ENCODE peak calls at places on chromosomes 11 and 22, in eight cellular contexts. O is IMR-90; B is CD8-positive, alpha-beta memory T cell; J is tibial nerve; N is brain microvascular endothelial cell; L is prostate gland; S is skeletal muscle cell; Q is CD4-positive, CD25-positive, alpha-beta regulatory T cell. P is an unnamed sample.

GRCh38 chr11:65445604-65446445 is 23.2 kb downstream of the NEAT1 start:
- DNase-seq in O (peak), B (no peak), J (peak), N (peak), L (no peak), S (no peak), Q (no peak), P (no peak)

GRCh38 chr11:114738954-114739353 is 60.6 kb downstream of the NXPE2 start:
- DNase-seq in O (peak), B (peak), J (no peak), N (peak), L (peak), S (no peak), Q (peak), P (peak)

GRCh38 chr11:6625156-6625831 is 6.1 kb upstream of the TPP1 start:
- DNase-seq in O (no peak), B (no peak), J (no peak), N (no peak), L (no peak), S (no peak), Q (no peak), P (no peak)

GRCh38 chr11:128210148-128210940 is 377.0 kb downstream of the ETS1 start:
- DNase-seq in O (peak), B (no peak), J (no peak), N (peak), L (peak), S (peak), Q (no peak), P (no peak)

GRCh38 chr11:100646545-100646944 is 40.5 kb upstream of the ARHGAP42 start:
- DNase-seq in O (no peak), B (no peak), J (no peak), N (no peak), L (no peak), S (no peak), Q (no peak), P (no peak)

GRCh38 chr22:48920776-48921241 is 906.9 kb downstream of the BRD1 start:
- DNase-seq in O (no peak), B (no peak), J (no peak), N (no peak), L (no peak), S (no peak), Q (no peak), P (no peak)

GRCh38 chr11:15988693-15989231 is 367.6 kb downstream of the SOX6 start:
- DNase-seq in O (no peak), B (no peak), J (no peak), N (no peak), L (no peak), S (no peak), Q (no peak), P (no peak)

GRCh38 chr11:59674291-59674690 is 5.5 kb upstream of the PATL1 start:
- DNase-seq in O (no peak), B (no peak), J (no peak), N (no peak), L (no peak), S (no peak), Q (no peak), P (no peak)

GRCh38 chr22:27045103-27045940 is 387.9 kb downstream of the MIAT start:
- DNase-seq in O (peak), B (no peak), J (no peak), N (peak), L (no peak), S (peak), Q (no peak), P (no peak)

GRCh38 chr11:110565344-110565684 is 135.6 kb downstream of the FDX1 start:
- DNase-seq in O (peak), B (no peak), J (no peak), N (peak), L (no peak), S (no peak), Q (no peak), P (peak)

GRCh38 chr22:17087176-17088131 is 2.7 kb downstream of the IL17RA start:
- DNase-seq in O (peak), B (peak), J (no peak), N (peak), L (no peak), S (peak), Q (peak), P (peak)

GRCh38 chr11:16895306-16895705 is 118.9 kb downstream of the PLEKHA7 start:
- DNase-seq in O (no peak), B (no peak), J (no peak), N (no peak), L (no peak), S (no peak), Q (no peak), P (no peak)

GRCh38 chr11:45151362-45151982 is 5.0 kb downstream of the PRDM11 start:
- DNase-seq in O (no peak), B (no peak), J (no peak), N (no peak), L (no peak), S (no peak), Q (no peak), P (no peak)

GRCh38 chr11:19552684-19553083 is 160.0 kb upstream of the NAV2 start:
- DNase-seq in O (no peak), B (no peak), J (no peak), N (no peak), L (no peak), S (no peak), Q (no peak), P (no peak)

GRCh38 chr11:79437274-79437980 is 3.4 kb downstream of the TENM4 start:
- DNase-seq in O (peak), B (no peak), J (peak), N (no peak), L (peak), S (no peak), Q (no peak), P (no peak)

GRCh38 chr22:30947821-30948454 is 20.6 kb downstream of the MORC2 start:
- DNase-seq in O (peak), B (no peak), J (no peak), N (peak), L (no peak), S (peak), Q (peak), P (peak)

GRCh38 chr11:34356576-34356917 is 1.3 kb downstream of the ABTB2 start:
- DNase-seq in O (peak), B (no peak), J (no peak), N (peak), L (no peak), S (no peak), Q (no peak), P (no peak)

GRCh38 chr11:33325456-33325855 is 68.3 kb downstream of the HIPK3 start:
- DNase-seq in O (no peak), B (no peak), J (no peak), N (no peak), L (no peak), S (no peak), Q (no peak), P (no peak)

GRCh38 chr11:128054323-128054910 is 532.9 kb downstream of the ETS1 start:
- DNase-seq in O (peak), B (no peak), J (no peak), N (no peak), L (no peak), S (no peak), Q (no peak), P (no peak)

GRCh38 chr11:79670846-79671245 is 230.0 kb upstream of the TENM4 start:
- DNase-seq in O (no peak), B (no peak), J (no peak), N (no peak), L (no peak), S (no peak), Q (no peak), P (no peak)

GRCh38 chr11:65428578-65429068 is 6.0 kb downstream of the NEAT1 start:
- DNase-seq in O (no peak), B (no peak), J (no peak), N (no peak), L (peak), S (no peak), Q (no peak), P (no peak)

GRCh38 chr11:126082251-126083109 is 19.8 kb upstream of the CDON start:
- DNase-seq in O (no peak), B (no peak), J (no peak), N (no peak), L (no peak), S (no peak), Q (no peak), P (no peak)

GRCh38 chr22:50734986-50735738 is 2.8 kb upstream of the ACR start:
- DNase-seq in O (no peak), B (no peak), J (peak), N (no peak), L (no peak), S (no peak), Q (no peak), P (no peak)

GRCh38 chr11:1067812-1068496 is 6.7 kb upstream of the MUC2 start:
- DNase-seq in O (no peak), B (no peak), J (no peak), N (no peak), L (no peak), S (no peak), Q (no peak), P (no peak)

GRCh38 chr11:78265326-78265725 is 76.6 kb downstream of the USP35 start:
- DNase-seq in O (peak), B (no peak), J (no peak), N (no peak), L (no peak), S (no peak), Q (no peak), P (no peak)

GRCh38 chr11:109968781-109969180 is 124.4 kb upstream of the ZC3H12C start:
- DNase-seq in O (no peak), B (no peak), J (no peak), N (no peak), L (no peak), S (no peak), Q (no peak), P (no peak)

GRCh38 chr22:30459206-30460052 is 12.4 kb downstream of the SEC14L3 start:
- DNase-seq in O (peak), B (no peak), J (no peak), N (no peak), L (no peak), S (no peak), Q (no peak), P (peak)

GRCh38 chr11:64538501-64538951 is 52.5 kb upstream of the SLC22A12 start:
- DNase-seq in O (no peak), B (no peak), J (no peak), N (no peak), L (no peak), S (no peak), Q (no peak), P (no peak)

GRCh38 chr11:72744474-72744873 is 7.7 kb downstream of the ARAP1 start:
- DNase-seq in O (no peak), B (no peak), J (no peak), N (no peak), L (no peak), S (no peak), Q (no peak), P (no peak)

GRCh38 chr11:15114501-15115475 is at the start of gene INSC:
- DNase-seq in O (peak), B (no peak), J (no peak), N (no peak), L (no peak), S (no peak), Q (no peak), P (no peak)

GRCh38 chr11:61701298-61701993 is 21.3 kb downstream of the DAGLA start:
- DNase-seq in O (peak), B (no peak), J (no peak), N (no peak), L (no peak), S (no peak), Q (no peak), P (peak)

GRCh38 chr11:102780491-102780918 is at the start of gene MMP10:
- DNase-seq in O (peak), B (no peak), J (no peak), N (peak), L (no peak), S (no peak), Q (no peak), P (no peak)

GRCh38 chr11:17927643-17928343 is 85.1 kb downstream of the SERGEF start:
- DNase-seq in O (peak), B (no peak), J (no peak), N (no peak), L (no peak), S (peak), Q (no peak), P (no peak)

GRCh38 chr11:17543041-17543440 is 1.2 kb downstream of the USH1C start:
- DNase-seq in O (no peak), B (no peak), J (no peak), N (no peak), L (no peak), S (no peak), Q (no peak), P (no peak)

GRCh38 chr11:124693142-124693541 is 19.4 kb downstream of the SPA17 start:
- DNase-seq in O (no peak), B (no peak), J (no peak), N (no peak), L (no peak), S (no peak), Q (no peak), P (no peak)

GRCh38 chr11:103596323-103596722 is 440.1 kb upstream of the DDI1 start:
- DNase-seq in O (no peak), B (no peak), J (no peak), N (no peak), L (no peak), S (no peak), Q (no peak), P (no peak)

GRCh38 chr11:61828629-61829407 is 718 bp downstream of the FADS2 start:
- DNase-seq in O (no peak), B (no peak), J (no peak), N (no peak), L (peak), S (no peak), Q (no peak), P (no peak)

GRCh38 chr11:132402056-132402684 is 1031.8 kb downstream of the NTM start:
- DNase-seq in O (peak), B (no peak), J (no peak), N (peak), L (no peak), S (peak), Q (peak), P (peak)

GRCh38 chr11:67057410-67057757 is 737 bp downstream of the RHOD start:
- DNase-seq in O (no peak), B (no peak), J (no peak), N (no peak), L (peak), S (no peak), Q (no peak), P (no peak)
- H3K4me3 ChIP-seq in O (no peak), B (no peak), J (peak), N (peak), L (peak), S (no peak), Q (no peak), P (no peak)

GRCh38 chr22:39252461-39253391 is 7.9 kb upstream of the PDGFB start:
- DNase-seq in O (peak), B (no peak), J (no peak), N (no peak), L (no peak), S (no peak), Q (no peak), P (no peak)
- H3K4me3 ChIP-seq in O (no peak), B (no peak), J (no peak), N (peak), L (no peak), S (no peak), Q (no peak), P (no peak)

GRCh38 chr22:47055073-47055355 is 292.6 kb downstream of the TBC1D22A start:
- DNase-seq in O (no peak), B (no peak), J (no peak), N (no peak), L (no peak), S (no peak), Q (no peak), P (no peak)

GRCh38 chr22:47054231-47055072 is 292.0 kb downstream of the TBC1D22A start:
- DNase-seq in O (no peak), B (no peak), J (no peak), N (no peak), L (no peak), S (no peak), Q (no peak), P (no peak)

GRCh38 chr22:47053013-47053864 is 290.8 kb downstream of the TBC1D22A start:
- DNase-seq in O (no peak), B (no peak), J (no peak), N (no peak), L (no peak), S (no peak), Q (no peak), P (no peak)

GRCh38 chr22:47052236-47053012 is 290.0 kb downstream of the TBC1D22A start:
- DNase-seq in O (no peak), B (no peak), J (no peak), N (no peak), L (no peak), S (no peak), Q (no peak), P (no peak)

DNA sequence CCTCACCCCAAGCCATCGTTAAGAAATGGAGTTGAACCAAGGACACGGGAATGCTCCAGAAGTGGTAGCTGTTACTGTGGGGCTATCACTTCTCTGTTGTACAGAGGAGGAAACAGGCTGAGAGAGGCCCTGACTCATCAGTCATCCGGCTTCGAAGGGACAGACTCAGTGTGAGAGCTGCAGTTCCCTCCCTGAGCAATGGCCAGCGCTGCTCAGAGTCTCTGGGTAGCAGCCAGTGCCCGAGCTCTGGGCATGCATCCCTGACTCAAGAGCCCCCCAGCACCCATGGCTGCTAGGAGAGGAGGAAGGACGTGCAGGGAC is 291.4 kb downstream of the TBC1D22A start:
- DNase-seq in O (peak), B (no peak), J (no peak), N (peak), L (no peak), S (peak), Q (no peak), P (no peak)
- H3K4me3 ChIP-seq in O (no peak), B (no peak), J (no peak), N (no peak), L (no peak), S (no peak), Q (no peak), P (no peak)

GRCh38 chr22:45335854-45336492 is 26.2 kb downstream of the FAM118A start:
- DNase-seq in O (no peak), B (no peak), J (no peak), N (no peak), L (no peak), S (no peak), Q (no peak), P (no peak)

GRCh38 chr22:45337536-45337935 is 27.8 kb downstream of the FAM118A start:
- DNase-seq in O (no peak), B (no peak), J (no peak), N (no peak), L (no peak), S (no peak), Q (no peak), P (no peak)

GRCh38 chr22:45338795-45339194 is 29.1 kb downstream of the FAM118A start:
- DNase-seq in O (no peak), B (no peak), J (no peak), N (no peak), L (no peak), S (no peak), Q (no peak), P (no peak)

GRCh38 chr22:45335021-45335818 is 25.5 kb downstream of the FAM118A start:
- DNase-seq in O (no peak), B (no peak), J (no peak), N (no peak), L (peak), S (no peak), Q (no peak), P (no peak)

GRCh38 chr22:45336971-45337431 is 27.3 kb downstream of the FAM118A start:
- DNase-seq in O (no peak), B (no peak), J (peak), N (no peak), L (peak), S (no peak), Q (peak), P (no peak)
- H3K4me3 ChIP-seq in O (no peak), B (no peak), J (no peak), N (no peak), L (peak), S (no peak), Q (no peak), P (no peak)

DNA sequence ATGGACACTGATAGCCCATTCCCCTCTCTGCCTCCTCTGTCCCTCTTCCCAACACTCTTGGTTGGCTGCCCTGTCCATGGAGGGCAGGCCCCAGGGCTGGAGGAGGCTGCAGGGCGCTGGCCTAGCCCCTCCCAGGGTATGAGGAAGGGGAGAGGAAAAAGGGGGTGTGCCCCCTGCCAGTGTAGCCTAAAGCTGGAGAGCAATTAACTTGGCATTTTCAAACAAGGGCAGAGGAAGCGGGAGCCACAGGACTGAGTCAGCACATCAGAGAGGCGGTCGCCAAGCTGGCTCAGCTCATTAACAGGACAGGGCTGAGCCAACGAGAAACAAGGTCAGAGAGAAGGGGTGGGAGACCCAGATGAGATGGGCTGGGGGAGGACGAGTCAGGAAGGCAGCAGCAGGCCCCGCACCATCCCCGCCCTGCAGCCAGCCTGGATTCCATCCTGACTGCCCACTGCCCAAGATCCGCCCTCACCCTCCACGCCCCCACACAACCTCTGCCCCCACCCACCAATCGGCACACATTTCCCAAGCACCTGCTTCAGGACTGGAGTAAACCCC is 76.3 kb downstream of the BUD13 start:
- DNase-seq in O (no peak), B (no peak), J (no peak), N (no peak), L (no peak), S (no peak), Q (no peak), P (no peak)
- H3K4me3 ChIP-seq in O (no peak), B (no peak), J (no peak), N (no peak), L (no peak), S (no peak), Q (no peak), P (no peak)

GRCh38 chr11:74139151-74139918 is 31.5 kb downstream of the C2CD3 start:
- DNase-seq in O (peak), B (no peak), J (no peak), N (no peak), L (no peak), S (no peak), Q (no peak), P (no peak)
- H3K4me3 ChIP-seq in O (no peak), B (no peak), J (no peak), N (no peak), L (no peak), S (no peak), Q (no peak), P (no peak)

P was measured in Jurkat, Clone E6-1.